ENCODE peak calls at places on chromosomes 11 and 22, in nine cellular contexts. I is stomach, C is suprapubic skin, K is sigmoid colon, T is HepG2, O is GM12878, W is H1, B is K562, P is SK-N-SH. G is an unnamed sample.

GRCh38 chr11:27108809-27109208 is 68.2 kb downstream of the BBOX1 start:
- DNase-seq in I (no peak), T (no peak), W (no peak), B (no peak), K (no peak), O (no peak), C (no peak), P (no peak), G (no peak)

GRCh38 chr11:88555018-88555828 is 217.7 kb upstream of the CTSC start:
- DNase-seq in K (no peak), O (no peak), B (no peak), I (no peak), T (no peak), W (no peak), P (no peak), C (no peak), G (no peak)

GRCh38 chr11:74935285-74935684 is 13.6 kb downstream of the XRRA1 start:
- DNase-seq in C (no peak), K (no peak), T (no peak), B (no peak), O (no peak), I (no peak), W (no peak), P (peak), G (no peak)

GRCh38 chr11:64034411-64034811 is 1.3 kb upstream of the FLRT1 start:
- DNase-seq in I (no peak), P (no peak), C (no peak), B (peak), K (no peak), O (no peak), T (no peak), W (no peak), G (no peak)

GRCh38 chr11:71937826-71938225 is 9.0 kb downstream of the RNF121 start:
- DNase-seq in I (peak), C (no peak), T (no peak), P (no peak), O (no peak), K (no peak), W (no peak), B (no peak), G (no peak)

GRCh38 chr11:104219081-104219480 is 55.1 kb upstream of the PDGFD start:
- DNase-seq in K (no peak), B (no peak), W (no peak), P (no peak), T (no peak), O (no peak), I (no peak), C (no peak), G (no peak)

GRCh38 chr11:9459573-9460321 is 1.1 kb upstream of the ZNF143 start:
- DNase-seq in W (no peak), K (no peak), I (no peak), O (no peak), C (no peak), P (peak), B (no peak), T (peak), G (peak)

GRCh38 chr11:60923326-60923725 is 934 bp upstream of the TMEM132A start:
- DNase-seq in I (no peak), T (no peak), C (no peak), W (no peak), B (no peak), K (no peak), O (no peak), P (peak), G (no peak)

GRCh38 chr11:86116386-86116726 is 47.5 kb upstream of the PICALM start:
- DNase-seq in T (no peak), W (no peak), O (peak), K (no peak), C (no peak), B (no peak), P (peak), I (no peak), G (no peak)

GRCh38 chr11:124934862-124935547 is 842 bp downstream of the HEPACAM start:
- DNase-seq in O (no peak), K (no peak), W (no peak), I (no peak), B (no peak), C (no peak), P (no peak), T (peak), G (no peak)

GRCh38 chr22:29359469-29359868 is 28.9 kb downstream of the AP1B1 start:
- DNase-seq in W (no peak), P (peak), K (peak), I (peak), T (peak), C (peak), O (no peak), B (peak), G (peak)

GRCh38 chr22:32650553-32651345 is 150.8 kb upstream of the TIMP3 start:
- DNase-seq in B (peak), I (no peak), C (no peak), W (no peak), O (no peak), K (no peak), T (no peak), P (no peak), G (no peak)

GRCh38 chr11:132883241-132883640 is 649.1 kb downstream of the OPCML start:
- DNase-seq in I (no peak), K (no peak), T (no peak), W (no peak), O (no peak), C (no peak), B (no peak), P (no peak), G (no peak)

GRCh38 chr11:8222820-8223512 is 40.7 kb downstream of the LMO1 start:
- DNase-seq in I (no peak), P (no peak), W (no peak), T (no peak), K (no peak), O (no peak), C (no peak), B (no peak), G (peak)

GRCh38 chr11:76291576-76292526 is 85.5 kb upstream of the WNT11 start:
- DNase-seq in O (no peak), T (peak), W (no peak), B (peak), I (no peak), K (no peak), P (no peak), C (no peak), G (no peak)

GRCh38 chr11:73234403-73235181 is 16.5 kb downstream of the P2RY2 start:
- DNase-seq in W (no peak), I (no peak), K (peak), B (no peak), T (no peak), C (no peak), O (no peak), P (no peak), G (peak)

GRCh38 chr22:36077261-36077660 is 48.6 kb upstream of the RBFOX2 start:
- DNase-seq in I (no peak), O (no peak), P (peak), T (no peak), B (no peak), W (no peak), K (no peak), C (no peak), G (no peak)

GRCh38 chr22:21568207-21569075 is 927 bp downstream of the UBE2L3 start:
- DNase-seq in I (no peak), P (peak), W (no peak), K (no peak), O (no peak), C (no peak), B (peak), T (peak), G (peak)

GRCh38 chr11:122310701-122311100 is 194.7 kb upstream of the BLID start:
- DNase-seq in O (no peak), C (no peak), W (no peak), I (no peak), P (no peak), K (no peak), B (no peak), T (no peak), G (no peak)

GRCh38 chr22:29078869-29079207 is 6.0 kb downstream of the KREMEN1 start:
- DNase-seq in P (no peak), K (no peak), T (no peak), B (no peak), W (no peak), O (no peak), I (no peak), C (no peak), G (no peak)

GRCh38 chr11:119832536-119832935 is 103.5 kb upstream of the NECTIN1 start:
- DNase-seq in O (no peak), B (no peak), I (peak), K (no peak), W (no peak), T (peak), C (no peak), P (peak), G (peak)

GRCh38 chr11:20337526-20338154 is 25.9 kb upstream of the HTATIP2 start:
- DNase-seq in K (no peak), C (no peak), I (no peak), T (peak), W (no peak), P (peak), O (no peak), B (no peak), G (peak)
- TF ChIP-seq EP300 in K (no peak), C (no peak), I (no peak), T (no peak), W (no peak), P (no peak), O (no peak), B (no peak), G (no peak)

DNA sequence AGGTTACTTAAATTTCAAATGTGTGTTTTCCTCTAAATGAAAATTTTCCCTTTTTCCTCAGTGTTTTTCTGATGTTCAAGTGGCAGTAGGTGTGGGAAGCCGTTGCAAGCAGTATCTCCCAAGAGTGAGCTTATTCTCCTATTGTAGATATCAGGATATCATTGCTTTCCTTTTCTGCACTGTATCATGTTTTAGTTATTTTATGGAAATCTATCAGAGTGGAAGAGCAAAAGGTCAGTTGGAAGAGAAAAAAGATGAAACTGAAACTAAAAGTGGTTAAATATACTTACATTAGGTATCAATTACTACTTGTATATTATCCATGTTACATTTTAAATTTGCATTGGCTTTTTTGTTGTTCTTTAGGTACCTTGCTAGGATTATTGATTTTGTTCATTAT is 57.0 kb downstream of the PDE3B start:
- DNase-seq in T (no peak), I (no peak), O (no peak), C (no peak), B (no peak), K (no peak), W (no peak), P (no peak), G (no peak)
- TF ChIP-seq POLR2AphosphoS5 in T (no peak), I (no peak), O (no peak), C (no peak), B (no peak), K (no peak), W (no peak), P (no peak), G (no peak)

GRCh38 chr11:69972351-69972802 is 105.7 kb upstream of the ANO1 start:
- DNase-seq in O (no peak), K (no peak), B (no peak), W (no peak), I (no peak), C (no peak), P (no peak), T (no peak), G (peak)
- TF ChIP-seq EP300 in O (no peak), K (no peak), B (no peak), W (no peak), I (no peak), C (no peak), P (no peak), T (no peak), G (no peak)

GRCh38 chr22:37187552-37187890 is 526 bp downstream of the C1QTNF6 start:
- DNase-seq in T (no peak), I (peak), O (no peak), P (peak), C (no peak), K (no peak), W (no peak), B (no peak), G (peak)

GRCh38 chr22:37190262-37190780 is 2.3 kb upstream of the C1QTNF6 start:
- DNase-seq in B (no peak), I (no peak), C (no peak), K (no peak), P (no peak), T (no peak), W (no peak), O (no peak), G (no peak)

GRCh38 chr22:37187891-37188761 is at the start of gene C1QTNF6:
- DNase-seq in O (no peak), P (peak), T (no peak), C (no peak), K (peak), B (no peak), W (no peak), I (peak), G (no peak)

GRCh38 chr22:37186997-37187522 is 987 bp downstream of the C1QTNF6 start:
- DNase-seq in B (no peak), W (no peak), O (no peak), I (no peak), K (peak), T (no peak), C (no peak), P (no peak), G (no peak)

GRCh38 chr22:37189011-37189466 is 992 bp upstream of the C1QTNF6 start:
- DNase-seq in B (no peak), W (no peak), O (no peak), C (no peak), K (no peak), P (no peak), I (no peak), T (no peak), G (no peak)
- TF ChIP-seq POLR2AphosphoS5 in B (no peak), W (no peak), O (no peak), C (no peak), K (no peak), P (no peak), I (no peak), T (no peak), G (no peak)

GRCh38 chr11:57251491-57252104 is 14.5 kb upstream of the APLNR start:
- DNase-seq in W (no peak), I (no peak), T (no peak), K (no peak), B (peak), C (no peak), P (no peak), O (no peak), G (no peak)
- TF ChIP-seq EP300 in W (no peak), I (no peak), T (no peak), K (no peak), B (no peak), C (no peak), P (no peak), O (no peak), G (no peak)

DNA sequence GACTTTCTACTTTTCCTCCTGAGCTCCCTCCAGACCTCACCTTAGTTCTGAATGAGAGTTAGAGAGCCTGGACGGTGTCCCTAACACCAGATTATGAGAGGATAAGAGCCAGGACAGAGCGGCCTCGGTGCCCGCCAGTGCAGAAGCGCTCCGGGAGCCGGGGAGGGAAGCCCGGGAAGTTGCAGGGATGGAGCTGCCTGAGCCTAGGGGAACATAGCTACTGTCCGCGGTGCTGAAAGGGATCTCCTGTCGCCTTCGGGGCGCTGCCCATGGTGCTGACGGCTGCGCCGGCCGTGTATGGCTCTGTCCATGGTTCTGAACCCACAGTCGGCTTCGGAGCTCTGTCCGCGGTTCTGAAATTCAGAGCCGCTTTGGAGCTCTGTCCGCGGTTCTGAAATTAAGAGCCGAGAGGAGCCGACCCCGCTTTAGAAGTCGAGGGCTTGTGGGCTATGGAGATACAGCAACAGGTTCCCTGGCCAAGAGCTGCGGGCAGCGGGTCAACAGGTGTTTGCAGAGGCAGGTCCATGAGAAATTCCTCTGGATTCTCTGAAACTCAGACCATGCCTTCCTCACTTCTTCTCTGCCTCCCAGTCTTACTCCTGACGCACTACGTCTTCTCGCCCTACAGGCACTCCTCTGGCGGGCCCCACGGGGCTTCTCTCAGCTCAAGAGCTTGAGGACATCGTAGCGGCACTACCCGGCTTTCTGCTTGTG is 814 bp downstream of the NPAS4 start:
- DNase-seq in W (peak), O (peak), K (peak), I (peak), P (peak), T (peak), C (peak), B (peak), G (peak)
- TF ChIP-seq POLR2AphosphoS5 in W (peak), O (no peak), K (peak), I (no peak), P (peak), T (no peak), C (peak), B (peak), G (peak)

DNA sequence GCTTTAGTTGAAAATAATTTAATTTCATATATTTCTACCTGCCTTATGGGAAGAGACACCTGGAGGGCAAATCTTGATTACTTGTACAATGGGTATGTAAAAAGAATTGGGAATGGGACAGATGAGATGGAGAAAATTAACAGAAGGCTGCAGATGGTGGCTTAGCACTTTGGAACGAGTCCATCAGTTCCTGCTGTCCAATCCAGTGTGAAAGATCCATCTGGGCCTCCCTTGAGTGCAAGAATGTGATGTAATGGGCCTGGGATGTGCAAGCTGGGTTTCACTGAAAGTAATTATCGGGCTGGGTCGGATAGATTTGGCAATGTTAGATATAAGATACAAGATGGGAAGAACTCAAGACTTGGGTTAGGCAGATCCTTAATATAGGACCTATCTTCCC is 42.0 kb downstream of the CECR2 start:
- DNase-seq in I (no peak), O (no peak), P (no peak), K (no peak), B (no peak), C (no peak), T (no peak), W (no peak), G (no peak)
- TF ChIP-seq EP300 in I (no peak), O (no peak), P (no peak), K (no peak), B (no peak), C (no peak), T (no peak), W (no peak), G (no peak)

DNA sequence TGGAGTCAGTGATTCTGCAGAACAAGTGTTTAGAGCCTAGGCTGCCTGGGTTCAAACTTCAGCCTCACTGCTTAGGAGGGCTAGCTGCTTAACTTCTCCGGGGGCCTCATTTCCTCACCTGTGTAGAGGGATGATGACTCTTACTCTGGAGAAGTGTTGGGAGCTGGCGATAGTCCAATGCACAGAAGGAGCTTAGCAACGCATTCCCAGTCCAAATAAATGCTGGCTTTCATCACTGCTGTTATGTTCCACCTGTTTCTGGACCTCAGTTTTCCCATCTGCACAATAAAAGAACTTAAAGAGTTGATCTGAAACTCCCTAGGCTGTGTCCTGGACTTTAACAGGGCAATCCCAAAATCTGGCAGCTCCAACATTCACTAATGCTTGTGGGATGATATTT is 337.8 kb downstream of the MIAT start:
- DNase-seq in K (peak), C (no peak), I (no peak), P (no peak), O (no peak), W (no peak), T (no peak), B (no peak), G (peak)
- TF ChIP-seq POLR2AphosphoS5 in K (peak), C (no peak), I (no peak), P (no peak), O (no peak), W (no peak), T (no peak), B (no peak), G (peak)

G was measured in transverse colon.